ENCODE peak calls at places on chromosome 6, in four cellular contexts. N is astrocyte, V is IMR-90, O is body of pancreas. X is an unnamed sample.

GRCh38 chr6:137277971-137278602 is 58.9 kb upstream of the IFNGR1 start:
- DNase-seq in N (peak), V (peak), O (no peak), X (peak)

GRCh38 chr6:45717715-45718114 is 297.9 kb downstream of the CLIC5 start:
- DNase-seq in N (no peak), V (no peak), O (no peak), X (no peak)

GRCh38 chr6:36657942-36658544 is 20.5 kb upstream of the CDKN1A start:
- DNase-seq in N (peak), V (peak), O (no peak), X (peak)

GRCh38 chr6:73803562-73804221 is 107.7 kb downstream of the CD109 start:
- DNase-seq in N (peak), V (peak), O (no peak), X (peak)

GRCh38 chr6:141463237-141463977 is 669.3 kb upstream of the GJE1 start:
- DNase-seq in N (peak), V (peak), O (no peak), X (peak)

GRCh38 chr6:87473419-87473903 is 687 bp downstream of the SLC35A1 start:
- DNase-seq in N (peak), V (peak), O (no peak), X (peak)

GRCh38 chr6:145225500-145225899 is 509.8 kb downstream of the EPM2A start:
- DNase-seq in N (no peak), V (no peak), O (no peak), X (no peak)

GRCh38 chr6:70684794-70685493 is 17.3 kb downstream of the SMAP1 start:
- DNase-seq in N (no peak), V (no peak), O (no peak), X (no peak)

GRCh38 chr6:135568366-135568765 is 70.8 kb upstream of the AHI1 start:
- DNase-seq in N (peak), V (peak), O (peak), X (peak)

GRCh38 chr6:11192167-11192566 is 40.3 kb downstream of the NEDD9 start:
- DNase-seq in N (no peak), V (no peak), O (no peak), X (no peak)

GRCh38 chr6:45555981-45556771 is 178.4 kb upstream of the SUPT3H start:
- DNase-seq in N (peak), V (peak), O (no peak), X (peak)

GRCh38 chr6:135812085-135812526 is 39.4 kb upstream of the PDE7B start:
- DNase-seq in N (peak), V (peak), O (no peak), X (peak)

GRCh38 chr6:31126416-31127175 is 6.3 kb upstream of the CDSN start:
- DNase-seq in N (no peak), V (no peak), O (no peak), X (no peak)

GRCh38 chr6:24879351-24879750 is 56.4 kb downstream of the RIPOR2 start:
- DNase-seq in N (no peak), V (no peak), O (no peak), X (no peak)

GRCh38 chr6:65088575-65088974 is 618.5 kb downstream of the EYS start:
- DNase-seq in N (no peak), V (no peak), O (no peak), X (no peak)

GRCh38 chr6:148720371-148720770 is 26.5 kb upstream of the UST start:
- DNase-seq in N (peak), V (peak), O (no peak), X (no peak)

GRCh38 chr6:356828-357251 is 34.7 kb upstream of the IRF4 start:
- DNase-seq in N (no peak), V (no peak), O (no peak), X (no peak)

GRCh38 chr6:19465240-19465639 is 371.9 kb upstream of the ID4 start:
- DNase-seq in N (no peak), V (no peak), O (no peak), X (no peak)

GRCh38 chr6:10597499-10598001 is 76.4 kb downstream of the GCNT2 start:
- DNase-seq in N (no peak), V (no peak), O (no peak), X (no peak)

GRCh38 chr6:148868314-148868713 is 121.5 kb downstream of the UST start:
- DNase-seq in N (peak), V (peak), O (no peak), X (peak)

GRCh38 chr6:44431118-44431725 is 43.7 kb downstream of the CDC5L start:
- DNase-seq in N (peak), V (peak), O (peak), X (peak)

GRCh38 chr6:128311944-128312570 is 208.3 kb downstream of the PTPRK start:
- DNase-seq in N (no peak), V (no peak), O (no peak), X (no peak)

GRCh38 chr6:94251878-94252277 is 832.5 kb upstream of the EPHA7 start:
- DNase-seq in N (no peak), V (no peak), O (no peak), X (no peak)

GRCh38 chr6:168794515-168794914 is 353.5 kb downstream of the SMOC2 start:
- DNase-seq in N (no peak), V (no peak), O (no peak), X (no peak)

GRCh38 chr6:32692019-32692418 is 25.6 kb upstream of the HLA-DQB1 start:
- DNase-seq in N (no peak), V (no peak), O (no peak), X (no peak)

GRCh38 chr6:31597006-31597405 is 4.2 kb upstream of the NCR3 start:
- DNase-seq in N (no peak), V (peak), O (no peak), X (peak)

GRCh38 chr6:12293234-12293930 is 3.2 kb downstream of the EDN1 start:
- DNase-seq in N (no peak), V (no peak), O (no peak), X (no peak)

GRCh38 chr6:24918641-24919403 is 16.9 kb downstream of the RIPOR2 start:
- DNase-seq in N (no peak), V (no peak), O (no peak), X (no peak)

GRCh38 chr6:70709826-70710225 is 42.1 kb downstream of the SMAP1 start:
- DNase-seq in N (peak), V (peak), O (no peak), X (peak)

GRCh38 chr6:77626431-77626830 is 26.4 kb upstream of the MEI4 start:
- DNase-seq in N (peak), V (no peak), O (no peak), X (peak)

GRCh38 chr6:54621285-54621684 is 225.3 kb upstream of the FAM83B start:
- DNase-seq in N (no peak), V (no peak), O (no peak), X (no peak)

GRCh38 chr6:13044390-13044789 is 283.9 kb downstream of the TBC1D7 start:
- DNase-seq in N (peak), V (no peak), O (no peak), X (no peak)

GRCh38 chr6:61842005-61842404 is 444.0 kb downstream of the KHDRBS2 start:
- DNase-seq in N (no peak), V (no peak), O (no peak), X (no peak)

GRCh38 chr6:138757131-138757530 is 16.4 kb upstream of the CCDC28A start:
- DNase-seq in N (no peak), V (no peak), O (no peak), X (no peak)

GRCh38 chr6:41967312-41968287 is 26.0 kb upstream of the CCND3 start:
- DNase-seq in N (peak), V (peak), O (no peak), X (peak)

GRCh38 chr6:8074213-8074612 is 10.0 kb upstream of the BLOC1S5 start:
- DNase-seq in N (no peak), V (peak), O (no peak), X (no peak)

DNA sequence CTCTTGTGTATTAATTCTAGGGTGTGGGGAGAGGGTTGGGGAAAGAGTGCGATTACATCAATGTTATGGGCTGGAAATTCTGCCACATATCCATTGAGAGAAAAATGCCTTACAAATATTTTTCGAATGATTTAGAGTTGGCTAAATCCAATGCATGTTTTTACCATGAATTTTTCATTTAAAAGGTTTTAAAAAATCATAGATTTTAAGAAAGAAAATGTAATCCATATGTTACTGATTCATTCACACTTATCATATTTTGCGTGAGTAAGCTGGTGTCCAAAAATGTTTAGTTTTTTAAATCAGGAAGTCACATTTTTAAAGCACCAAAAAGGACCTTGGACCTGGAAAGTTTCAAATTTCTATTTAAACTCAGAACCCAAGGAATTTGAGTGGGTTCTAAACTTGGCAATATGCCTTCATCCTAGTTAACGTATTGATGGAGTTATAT is 627.4 kb upstream of the CITED2 start:
- DNase-seq in N (peak), V (peak), O (no peak), X (no peak)
- H3K27ac ChIP-seq in N (no peak), V (no peak), O (no peak), X (no peak)

DNA sequence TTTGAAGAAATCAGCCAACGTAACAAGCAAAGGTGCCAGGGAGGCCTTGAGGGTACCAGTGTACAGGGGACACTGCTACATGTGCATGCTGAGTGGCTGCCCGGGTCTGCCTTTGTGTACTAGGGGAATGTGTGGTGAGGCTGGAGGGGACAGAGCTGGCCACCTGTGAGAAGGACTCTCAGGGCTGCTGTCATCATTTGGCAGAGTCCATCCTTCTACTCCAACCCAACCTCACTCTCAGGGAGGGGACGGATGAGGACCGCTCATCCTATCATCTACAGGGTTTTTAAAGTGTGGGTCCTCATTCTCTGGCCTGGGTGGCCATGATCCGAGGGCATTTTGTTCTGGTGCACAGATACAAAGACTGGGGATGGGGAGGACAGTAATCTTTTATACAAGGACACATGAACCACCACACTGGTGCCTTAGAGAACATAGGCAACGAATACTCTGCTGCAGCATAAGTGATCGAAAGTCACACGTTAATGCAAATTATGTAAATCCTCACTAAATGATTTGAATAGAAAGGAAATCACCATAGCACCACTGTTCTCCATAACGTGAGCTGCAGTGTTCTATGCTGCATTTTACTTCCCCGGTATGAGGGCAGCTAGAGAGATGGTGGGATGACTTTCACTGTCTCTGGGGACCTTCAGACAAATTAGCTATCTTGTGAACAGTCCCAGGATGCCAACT is 181.4 kb downstream of the GMPR start:
- DNase-seq in N (no peak), V (no peak), O (no peak), X (no peak)
- H3K4me3 ChIP-seq in N (no peak), V (no peak), O (no peak), X (no peak)

DNA sequence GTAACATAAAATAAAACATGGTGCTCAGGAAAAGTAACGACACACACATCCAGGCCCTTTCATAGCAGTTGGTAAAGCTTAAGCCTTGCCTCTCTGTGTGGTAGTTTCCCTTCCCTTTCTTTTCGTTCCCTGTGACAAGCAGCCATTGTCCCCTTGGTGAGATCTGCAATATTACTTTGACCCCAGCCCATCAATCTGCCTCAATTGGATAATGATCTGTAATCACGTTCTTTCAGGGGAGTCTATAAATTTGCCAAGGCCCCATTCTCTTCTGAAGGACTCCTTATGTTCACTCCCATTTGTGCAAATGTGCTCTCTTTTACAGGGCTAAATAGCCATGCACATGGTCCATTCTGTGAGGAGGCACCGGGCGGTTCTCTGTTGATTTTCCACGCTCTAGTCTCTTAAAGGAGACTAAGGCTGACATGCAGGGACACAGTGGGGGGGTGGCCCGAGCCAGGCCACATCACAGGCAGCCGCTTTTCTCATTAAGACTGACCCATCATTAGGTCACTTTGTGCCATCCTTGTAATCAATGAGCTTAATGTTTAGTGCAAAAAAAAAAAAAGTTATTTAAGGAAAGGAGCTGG is 660.4 kb upstream of the SLC35B3 start:
- DNase-seq in N (no peak), V (no peak), O (no peak), X (no peak)
- H3K27ac ChIP-seq in N (no peak), V (no peak), O (no peak), X (no peak)

DNA sequence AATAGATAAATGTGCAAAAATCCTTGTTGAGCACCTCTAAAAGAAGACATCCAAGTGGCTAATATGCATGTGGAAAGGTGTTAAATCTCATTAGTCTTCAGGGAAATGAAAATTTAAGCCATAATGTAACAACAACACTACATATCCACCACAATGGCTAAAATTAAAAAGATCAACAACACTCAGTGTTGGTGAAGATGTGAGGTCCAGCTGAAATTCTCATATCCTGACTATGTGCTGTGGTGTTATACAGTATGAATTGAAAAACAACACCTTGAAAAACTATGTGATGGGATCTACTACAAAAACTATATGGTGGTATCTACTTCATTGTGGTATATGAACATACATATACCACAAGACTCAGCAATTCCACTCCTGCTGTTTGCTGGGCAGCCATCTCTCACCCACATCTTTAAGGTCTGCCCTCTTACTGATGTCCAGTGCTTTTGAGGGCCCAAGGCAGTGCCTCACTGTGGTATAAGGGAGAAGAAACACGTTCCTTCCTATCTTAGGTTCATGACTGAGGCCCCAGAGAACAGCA is 146.4 kb downstream of the CD83 start:
- DNase-seq in N (no peak), V (no peak), O (no peak), X (no peak)
- H3K4me3 ChIP-seq in N (no peak), V (no peak), O (no peak), X (no peak)

GRCh38 chr6:28400122-28400451 is 540 bp upstream of the ZSCAN12 start:
- DNase-seq in N (no peak), V (no peak), O (no peak), X (no peak)
- H3K27ac ChIP-seq in N (peak), V (peak), O (no peak), X (peak)

GRCh38 chr6:52328721-52329120 is 33.2 kb upstream of the PAQR8 start:
- DNase-seq in N (no peak), V (no peak), O (no peak), X (no peak)
- H3K4me3 ChIP-seq in N (no peak), V (no peak), O (no peak), X (no peak)

GRCh38 chr6:34281702-34282334 is 33.0 kb upstream of the SMIM29 start:
- DNase-seq in N (no peak), V (no peak), O (no peak), X (no peak)

GRCh38 chr6:34289137-34289536 is 40.3 kb upstream of the SMIM29 start:
- DNase-seq in N (no peak), V (no peak), O (no peak), X (no peak)

GRCh38 chr6:34284563-34285545 is 36.0 kb upstream of the SMIM29 start:
- DNase-seq in N (peak), V (peak), O (peak), X (peak)

GRCh38 chr6:34288581-34288980 is 39.8 kb upstream of the SMIM29 start:
- DNase-seq in N (no peak), V (no peak), O (no peak), X (no peak)

DNA sequence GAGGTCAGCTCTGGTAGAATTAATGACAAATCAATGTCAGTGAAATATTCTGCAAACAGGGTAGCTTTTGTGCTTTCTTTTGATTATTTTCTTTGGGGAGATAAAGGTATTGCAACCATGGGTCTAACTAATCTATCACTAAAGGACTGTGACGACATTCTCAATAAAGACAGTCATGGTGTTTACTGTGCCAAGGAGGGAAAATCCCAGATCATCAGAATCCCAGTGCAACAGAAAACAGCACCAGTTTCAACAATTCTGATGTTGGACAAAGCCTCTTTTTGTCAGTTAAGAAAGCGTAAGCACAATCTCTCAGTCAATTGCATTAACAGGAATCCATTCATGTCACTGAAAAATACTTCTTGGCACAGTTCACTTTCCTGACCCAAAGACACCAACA is 36.8 kb upstream of the SMIM29 start:
- DNase-seq in N (no peak), V (no peak), O (no peak), X (no peak)
- H3K27ac ChIP-seq in N (no peak), V (no peak), O (peak), X (peak)

GRCh38 chr6:158752613-158753012 is 66.6 kb downstream of the EZR start:
- DNase-seq in N (no peak), V (no peak), O (peak), X (no peak)

GRCh38 chr6:158751842-158752424 is 67.2 kb downstream of the EZR start:
- DNase-seq in N (no peak), V (no peak), O (no peak), X (no peak)

GRCh38 chr6:158754738-158755137 is 64.4 kb downstream of the EZR start:
- DNase-seq in N (no peak), V (no peak), O (no peak), X (no peak)

GRCh38 chr6:158755636-158756035 is 63.5 kb downstream of the EZR start:
- DNase-seq in N (no peak), V (no peak), O (no peak), X (no peak)

DNA sequence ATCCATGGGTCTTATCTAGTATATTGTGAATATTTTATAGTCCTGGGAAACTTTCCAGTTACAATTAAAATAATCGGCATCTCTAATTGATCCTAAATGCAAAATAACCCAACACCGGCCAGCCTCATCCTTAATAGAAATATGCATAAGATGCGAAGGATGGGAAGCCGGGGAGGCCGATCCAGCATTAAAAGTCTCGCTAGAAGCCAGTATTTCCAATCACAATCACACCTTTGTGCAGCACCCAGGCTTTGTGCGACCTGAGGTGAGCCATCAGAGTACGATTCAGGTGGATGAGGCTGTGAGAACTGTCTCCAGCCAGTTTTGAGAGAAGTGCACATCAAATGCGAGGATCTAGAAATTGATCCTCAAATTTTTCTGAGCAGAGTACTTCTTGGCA is 65.3 kb downstream of the EZR start:
- DNase-seq in N (no peak), V (no peak), O (no peak), X (no peak)
- H3K4me3 ChIP-seq in N (no peak), V (no peak), O (no peak), X (no peak)

GRCh38 chr6:133746417-133746770 is 142.5 kb upstream of the TCF21 start:
- DNase-seq in N (no peak), V (no peak), O (no peak), X (no peak)

GRCh38 chr6:133743621-133744020 is 145.3 kb upstream of the TCF21 start:
- DNase-seq in N (no peak), V (no peak), O (no peak), X (no peak)

GRCh38 chr6:133740218-133740617 is 148.7 kb upstream of the TCF21 start:
- DNase-seq in N (no peak), V (no peak), O (no peak), X (no peak)

GRCh38 chr6:133740784-133741183 is 148.1 kb upstream of the TCF21 start:
- DNase-seq in N (no peak), V (no peak), O (no peak), X (no peak)

GRCh38 chr6:133741375-133741861 is 147.5 kb upstream of the TCF21 start:
- DNase-seq in N (peak), V (peak), O (no peak), X (no peak)
- H3K27ac ChIP-seq in N (no peak), V (peak), O (no peak), X (no peak)

X was measured in brain microvascular endothelial cell.